ENCODE peak calls at places on chromosomes 3 and 15, in six cellular contexts. L, Q, H, P, G and V are unnamed samples. For H3K27me3, the result is how much of the 10 kb centered on the place peaks cover.

GRCh38 chr15:100889359-100890058 is 9.9 kb downstream of the ALDH1A3 start:
- DNase-seq in G (peak), Q (peak), L (peak), H (no peak), P (no peak), V (peak)

GRCh38 chr15:62603757-62604156 is 438.7 kb upstream of the C2CD4B start:
- DNase-seq in H (no peak), Q (no peak), L (no peak), P (no peak), G (peak), V (peak)

GRCh38 chr15:97009036-97009555 is 678.6 kb downstream of the NR2F2 start:
- DNase-seq in L (no peak), Q (no peak), H (no peak), G (peak), P (no peak), V (peak)

GRCh38 chr3:117562000-117562399 is 852.4 kb downstream of the TUSC7 start:
- DNase-seq in G (no peak), H (peak), Q (no peak), L (no peak), P (no peak), V (no peak)

GRCh38 chr3:834679-835078 is 258.1 kb upstream of the CNTN6 start:
- DNase-seq in P (no peak), G (no peak), H (no peak), L (no peak), Q (no peak), V (no peak)

GRCh38 chr3:72258786-72259185 is 473.8 kb upstream of the PROK2 start:
- DNase-seq in H (no peak), P (no peak), L (no peak), Q (no peak), G (no peak), V (no peak)

GRCh38 chr3:58824285-58824684 is 157.7 kb upstream of the FAM3D start:
- DNase-seq in L (no peak), G (peak), H (peak), P (peak), Q (peak), V (peak)

GRCh38 chr15:80379671-80380070 is 24.5 kb upstream of the ARNT2 start:
- DNase-seq in G (no peak), H (no peak), Q (no peak), L (no peak), P (no peak), V (no peak)

GRCh38 chr3:14336414-14337285 is 65.8 kb upstream of the SLC6A6 start:
- DNase-seq in G (no peak), H (no peak), L (no peak), Q (no peak), P (peak), V (peak)

GRCh38 chr3:159763466-159764210 is 225.0 kb upstream of the IL12A start:
- DNase-seq in G (peak), Q (peak), H (peak), L (peak), P (peak), V (peak)

GRCh38 chr15:67120839-67121540 is 55.6 kb downstream of the SMAD3 start:
- DNase-seq in G (peak), H (no peak), Q (peak), L (peak), P (peak), V (peak)
- H3K4me3 ChIP-seq in G (no peak), H (no peak), Q (no peak), L (peak), P (peak), V (no peak)

DNA sequence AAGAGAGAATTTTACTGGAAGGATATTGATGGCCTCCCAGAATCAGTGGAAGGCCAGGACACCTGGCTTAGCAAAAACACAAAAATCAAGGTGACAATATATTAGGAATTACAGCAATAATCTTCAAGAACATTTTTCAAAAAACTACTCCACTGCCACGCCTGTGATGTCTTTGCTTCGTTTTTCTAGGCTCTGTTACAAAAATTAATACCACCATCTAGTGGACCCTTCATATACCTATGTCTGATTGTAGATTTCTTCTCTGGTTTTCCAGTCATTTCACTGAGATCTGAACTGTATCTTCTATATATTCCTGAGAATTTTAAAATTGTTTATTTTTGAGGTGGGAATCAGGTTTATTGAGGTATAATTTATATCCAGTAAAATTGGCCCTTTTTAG is 5.6 kb upstream of the SLC33A1 start:
- DNase-seq in P (no peak), Q (peak), L (no peak), G (no peak), H (no peak), V (no peak)
- TF ChIP-seq CTCF in P (no peak), Q (peak), L (peak), G (peak), H (peak), V (no peak)

DNA sequence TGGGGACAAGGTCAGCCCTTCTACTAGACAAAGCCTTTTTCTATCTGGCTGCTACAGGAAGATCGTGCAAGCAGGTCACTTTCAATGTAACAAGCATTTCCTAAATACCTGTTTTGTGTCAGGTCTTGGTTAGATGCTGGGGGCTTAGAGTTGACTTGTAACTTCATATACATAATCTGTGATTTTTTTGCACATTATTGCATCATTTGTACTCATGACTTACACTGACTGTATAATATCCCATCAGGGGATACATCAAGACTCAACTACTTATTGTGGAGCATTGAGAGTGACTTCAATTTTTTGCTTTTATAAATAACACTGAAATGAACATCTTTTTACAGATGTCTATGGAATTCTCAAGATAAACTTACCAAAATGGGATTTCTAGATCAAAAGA is 68.9 kb downstream of the ABTB1 start:
- DNase-seq in H (no peak), Q (no peak), P (no peak), G (no peak), L (no peak), V (no peak)
- H3K27me3 ChIP-seq in H (under half), Q (under half), P (under half), G (under half), L (under half), V (under half)

DNA sequence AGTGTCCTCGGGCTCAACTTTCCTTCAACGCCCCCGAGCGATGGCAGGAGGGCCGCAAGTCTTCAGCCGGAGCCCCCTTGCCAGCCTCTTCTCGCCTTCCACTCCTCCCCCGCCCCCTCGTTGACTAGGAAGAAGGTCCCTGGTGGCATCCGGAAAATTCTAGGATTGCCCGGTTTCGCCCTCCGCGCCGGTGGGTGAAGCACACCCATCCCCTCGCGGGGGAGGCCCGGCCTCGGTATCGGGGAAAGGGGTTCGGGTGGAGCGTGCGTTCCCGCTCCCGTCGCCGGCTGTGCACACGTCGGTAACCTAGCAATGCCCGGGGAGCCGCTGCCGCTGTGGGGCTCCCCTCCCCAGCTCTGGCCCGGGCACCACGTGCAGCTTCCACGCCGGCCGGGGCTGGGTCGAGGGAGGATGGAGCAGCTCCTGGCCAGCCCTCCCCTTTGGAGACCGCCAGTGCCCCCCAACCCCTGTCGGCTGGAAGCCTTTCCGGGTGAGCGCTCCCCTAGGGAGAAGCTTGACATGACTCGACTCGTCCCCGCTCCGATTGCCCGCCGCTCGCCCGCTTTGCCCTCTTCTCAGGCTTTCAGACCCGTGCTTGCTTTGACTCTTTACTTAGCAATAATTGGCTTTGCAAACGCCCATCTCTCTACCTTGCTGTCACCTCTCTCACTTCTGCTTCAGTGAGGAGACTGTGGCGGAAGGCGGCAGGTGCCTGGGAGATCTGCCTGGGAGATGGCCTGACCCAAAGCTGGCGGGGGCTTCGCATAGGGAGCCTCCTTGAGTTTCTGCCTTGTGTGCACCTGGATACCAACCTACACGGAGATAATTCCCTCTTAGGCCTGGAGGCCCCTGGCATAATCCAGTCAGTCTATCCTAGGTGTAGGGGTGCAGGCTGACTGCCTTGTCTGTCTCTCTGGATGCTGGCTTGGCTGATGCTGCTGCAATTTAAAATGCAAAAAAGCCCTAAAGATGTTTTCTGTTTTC is 1.4 kb downstream of the CACNA1D start:
- DNase-seq in L (no peak), H (peak), P (peak), Q (no peak), G (no peak), V (no peak)
- H3K4me3 ChIP-seq in L (peak), H (peak), P (peak), Q (no peak), G (peak), V (peak)